ENCODE peak calls at places on chromosomes 12 and 14, in nine cellular contexts. P, Q, T, K, U, W, V, F and D are unnamed samples.

GRCh38 chr12:93103154-93103553 is 174.1 kb upstream of the EEA1 start:
- DNase-seq in V (no peak), K (no peak), T (no peak), Q (no peak), P (no peak), F (no peak), U (no peak), W (no peak), D (no peak)

GRCh38 chr12:132258543-132258942 is 70.8 kb downstream of the GALNT9 start:
- DNase-seq in K (no peak), T (no peak), V (no peak), P (no peak), F (no peak), W (no peak), U (no peak), Q (no peak), D (no peak)

GRCh38 chr14:89621791-89622638 is 205.0 kb upstream of the FOXN3 start:
- DNase-seq in U (no peak), K (no peak), Q (no peak), W (no peak), F (no peak), V (no peak), T (no peak), P (no peak), D (no peak)

GRCh38 chr12:119375619-119376018 is 41.1 kb downstream of the CCDC60 start:
- DNase-seq in W (no peak), Q (no peak), U (no peak), P (peak), F (no peak), K (no peak), T (no peak), V (no peak), D (no peak)

GRCh38 chr14:20332386-20332945 is 613 bp downstream of the CCNB1IP1 start:
- DNase-seq in W (no peak), F (peak), T (no peak), U (no peak), Q (no peak), V (no peak), K (peak), P (no peak), D (no peak)

GRCh38 chr14:60092516-60092915 is 793 bp downstream of the PCNX4 start:
- DNase-seq in T (no peak), F (peak), U (no peak), W (peak), P (peak), K (peak), V (no peak), Q (no peak), D (no peak)

GRCh38 chr12:54605138-54605970 is 16.9 kb upstream of the PPP1R1A start:
- DNase-seq in W (no peak), F (no peak), U (no peak), P (no peak), V (no peak), Q (no peak), T (no peak), K (no peak), D (no peak)

GRCh38 chr12:52032431-52032796 is 18.8 kb upstream of the NR4A1 start:
- DNase-seq in V (no peak), K (peak), P (no peak), T (no peak), U (no peak), F (no peak), W (no peak), Q (no peak), D (no peak)

GRCh38 chr14:90698379-90698869 is 117.8 kb downstream of the TTC7B start:
- DNase-seq in P (no peak), W (no peak), T (no peak), U (no peak), K (no peak), F (no peak), V (peak), Q (no peak), D (no peak)

GRCh38 chr12:47312794-47313426 is 233.2 kb upstream of the AMIGO2 start:
- DNase-seq in W (no peak), U (no peak), P (no peak), F (peak), T (peak), V (no peak), Q (no peak), K (peak), D (no peak)

GRCh38 chr12:59149995-59150642 is 229.8 kb upstream of the LRIG3 start:
- DNase-seq in P (peak), T (peak), V (peak), U (no peak), W (peak), F (peak), Q (no peak), K (peak), D (peak)

GRCh38 chr14:33307691-33308369 is 369.2 kb downstream of the NPAS3 start:
- DNase-seq in K (no peak), V (peak), U (no peak), F (no peak), P (no peak), W (no peak), T (no peak), Q (no peak), D (no peak)

GRCh38 chr12:106096376-106096775 is 42.4 kb downstream of the NUAK1 start:
- DNase-seq in F (no peak), P (no peak), T (no peak), W (no peak), V (no peak), K (no peak), U (no peak), Q (no peak), D (no peak)

GRCh38 chr12:27002141-27002540 is 12.0 kb downstream of the TM7SF3 start:
- DNase-seq in P (no peak), W (no peak), K (no peak), V (no peak), Q (no peak), T (no peak), U (no peak), F (no peak), D (no peak)

GRCh38 chr12:88519802-88520435 is 60.4 kb downstream of the KITLG start:
- DNase-seq in T (no peak), U (no peak), W (peak), V (no peak), K (no peak), P (no peak), Q (no peak), F (no peak), D (no peak)

GRCh38 chr14:92646952-92647461 is 101.4 kb downstream of the LGMN start:
- DNase-seq in U (no peak), Q (no peak), P (no peak), K (no peak), T (no peak), W (no peak), V (no peak), F (no peak), D (no peak)

GRCh38 chr12:64009321-64010068 is 165.0 kb downstream of the SRGAP1 start:
- DNase-seq in V (no peak), U (no peak), Q (no peak), T (no peak), P (no peak), K (no peak), F (no peak), W (no peak), D (no peak)

GRCh38 chr14:92408186-92408585 is 85.2 kb downstream of the SLC24A4 start:
- DNase-seq in T (no peak), W (no peak), Q (no peak), F (no peak), U (no peak), V (no peak), P (no peak), K (no peak), D (no peak)

GRCh38 chr12:129902371-129903091 is 1.3 kb downstream of the TMEM132D start:
- DNase-seq in Q (no peak), W (no peak), P (no peak), U (no peak), K (no peak), F (no peak), T (no peak), V (no peak), D (no peak)

GRCh38 chr12:54141534-54142475 is 47.0 kb downstream of the SMUG1 start:
- DNase-seq in K (no peak), P (no peak), W (no peak), Q (no peak), T (no peak), V (no peak), U (no peak), F (no peak), D (no peak)